ENCODE peak calls at places on chromosomes 3 and 15, in eight cellular contexts. One of them, this sample, is unnamed.

GRCh38 chr15:82647835-82648256 is 683 bp upstream of the CPEB1 start:
- DNase-seq in lung microvascular endothelial cell: no peak
- DNase-seq in stimulated activated CD8-positive, alpha-beta memory T cell treated with anti-CD3 and anti-CD28 coated beads, Interleukin-7, amount 100 ng/mL, for 1 hour: peak; percentile 20
- DNase-seq in dermis microvascular lymphatic vessel endothelial cell: no peak
- DNase-seq in AG08395: no peak
- DNase-seq in activated CD4-positive, CD25-positive, alpha-beta regulatory T cell treated with anti-CD3 and anti-CD28 coated beads, Interleukin-2, amount 50 U/mL, for 72 hours: no peak
- DNase-seq in HTR-8/SVneo: peak; percentile 45
- DNase-seq in COR-L47: no peak
- DNase-seq in this sample: no peak

GRCh38 chr15:27850961-27851636 is 248.0 kb downstream of the OCA2 start:
- DNase-seq in lung microvascular endothelial cell: no peak
- DNase-seq in stimulated activated CD8-positive, alpha-beta memory T cell treated with anti-CD3 and anti-CD28 coated beads, Interleukin-7, amount 100 ng/mL, for 1 hour: no peak
- DNase-seq in dermis microvascular lymphatic vessel endothelial cell: no peak
- DNase-seq in AG08395: no peak
- DNase-seq in activated CD4-positive, CD25-positive, alpha-beta regulatory T cell treated with anti-CD3 and anti-CD28 coated beads, Interleukin-2, amount 50 U/mL, for 72 hours: no peak
- DNase-seq in HTR-8/SVneo: no peak
- DNase-seq in COR-L47: no peak
- DNase-seq in this sample: no peak

GRCh38 chr3:157046520-157046919 is 113.4 kb downstream of the CCNL1 start:
- DNase-seq in lung microvascular endothelial cell: no peak
- DNase-seq in stimulated activated CD8-positive, alpha-beta memory T cell treated with anti-CD3 and anti-CD28 coated beads, Interleukin-7, amount 100 ng/mL, for 1 hour: no peak
- DNase-seq in dermis microvascular lymphatic vessel endothelial cell: no peak
- DNase-seq in AG08395: no peak
- DNase-seq in activated CD4-positive, CD25-positive, alpha-beta regulatory T cell treated with anti-CD3 and anti-CD28 coated beads, Interleukin-2, amount 50 U/mL, for 72 hours: no peak
- DNase-seq in HTR-8/SVneo: no peak
- DNase-seq in COR-L47: no peak
- DNase-seq in this sample: no peak

GRCh38 chr15:65870889-65871533 is 1.7 kb downstream of the RAB11A start:
- DNase-seq in lung microvascular endothelial cell: no peak
- DNase-seq in stimulated activated CD8-positive, alpha-beta memory T cell treated with anti-CD3 and anti-CD28 coated beads, Interleukin-7, amount 100 ng/mL, for 1 hour: no peak
- DNase-seq in dermis microvascular lymphatic vessel endothelial cell: no peak
- DNase-seq in AG08395: peak; percentile 22
- DNase-seq in activated CD4-positive, CD25-positive, alpha-beta regulatory T cell treated with anti-CD3 and anti-CD28 coated beads, Interleukin-2, amount 50 U/mL, for 72 hours: no peak
- DNase-seq in HTR-8/SVneo: no peak
- DNase-seq in COR-L47: no peak
- DNase-seq in this sample: peak; percentile 87

GRCh38 chr15:93034512-93034911 is 54.5 kb downstream of the RGMA start:
- DNase-seq in lung microvascular endothelial cell: no peak
- DNase-seq in stimulated activated CD8-positive, alpha-beta memory T cell treated with anti-CD3 and anti-CD28 coated beads, Interleukin-7, amount 100 ng/mL, for 1 hour: no peak
- DNase-seq in dermis microvascular lymphatic vessel endothelial cell: no peak
- DNase-seq in AG08395: no peak
- DNase-seq in activated CD4-positive, CD25-positive, alpha-beta regulatory T cell treated with anti-CD3 and anti-CD28 coated beads, Interleukin-2, amount 50 U/mL, for 72 hours: no peak
- DNase-seq in HTR-8/SVneo: no peak
- DNase-seq in COR-L47: no peak
- DNase-seq in this sample: no peak

GRCh38 chr3:169591983-169592644 is 71.4 kb downstream of the MECOM start:
- DNase-seq in lung microvascular endothelial cell: no peak
- DNase-seq in stimulated activated CD8-positive, alpha-beta memory T cell treated with anti-CD3 and anti-CD28 coated beads, Interleukin-7, amount 100 ng/mL, for 1 hour: no peak
- DNase-seq in dermis microvascular lymphatic vessel endothelial cell: no peak
- DNase-seq in AG08395: no peak
- DNase-seq in activated CD4-positive, CD25-positive, alpha-beta regulatory T cell treated with anti-CD3 and anti-CD28 coated beads, Interleukin-2, amount 50 U/mL, for 72 hours: no peak
- DNase-seq in HTR-8/SVneo: no peak
- DNase-seq in COR-L47: no peak
- DNase-seq in this sample: no peak

GRCh38 chr3:196219194-196219969 is 3.0 kb downstream of the SLC51A start:
- DNase-seq in lung microvascular endothelial cell: peak; percentile 96
- DNase-seq in stimulated activated CD8-positive, alpha-beta memory T cell treated with anti-CD3 and anti-CD28 coated beads, Interleukin-7, amount 100 ng/mL, for 1 hour: peak; percentile 31
- DNase-seq in dermis microvascular lymphatic vessel endothelial cell: peak; percentile 95
- DNase-seq in AG08395: peak; percentile 90
- DNase-seq in activated CD4-positive, CD25-positive, alpha-beta regulatory T cell treated with anti-CD3 and anti-CD28 coated beads, Interleukin-2, amount 50 U/mL, for 72 hours: no peak
- DNase-seq in HTR-8/SVneo: peak; percentile 49
- DNase-seq in COR-L47: peak; percentile 95
- DNase-seq in this sample: peak; percentile 93

GRCh38 chr3:123129052-123129451 is 62.2 kb downstream of the PDIA5 start:
- DNase-seq in lung microvascular endothelial cell: no peak
- DNase-seq in stimulated activated CD8-positive, alpha-beta memory T cell treated with anti-CD3 and anti-CD28 coated beads, Interleukin-7, amount 100 ng/mL, for 1 hour: no peak
- DNase-seq in dermis microvascular lymphatic vessel endothelial cell: no peak
- DNase-seq in AG08395: no peak
- DNase-seq in activated CD4-positive, CD25-positive, alpha-beta regulatory T cell treated with anti-CD3 and anti-CD28 coated beads, Interleukin-2, amount 50 U/mL, for 72 hours: no peak
- DNase-seq in HTR-8/SVneo: no peak
- DNase-seq in COR-L47: no peak
- DNase-seq in this sample: no peak

GRCh38 chr15:28079313-28079969 is 19.7 kb downstream of the OCA2 start:
- DNase-seq in lung microvascular endothelial cell: no peak
- DNase-seq in stimulated activated CD8-positive, alpha-beta memory T cell treated with anti-CD3 and anti-CD28 coated beads, Interleukin-7, amount 100 ng/mL, for 1 hour: no peak
- DNase-seq in dermis microvascular lymphatic vessel endothelial cell: no peak
- DNase-seq in AG08395: no peak
- DNase-seq in activated CD4-positive, CD25-positive, alpha-beta regulatory T cell treated with anti-CD3 and anti-CD28 coated beads, Interleukin-2, amount 50 U/mL, for 72 hours: no peak
- DNase-seq in HTR-8/SVneo: no peak
- DNase-seq in COR-L47: no peak
- DNase-seq in this sample: no peak

GRCh38 chr15:92633418-92633817 is 22.2 kb downstream of the FAM174B start:
- DNase-seq in lung microvascular endothelial cell: no peak
- DNase-seq in stimulated activated CD8-positive, alpha-beta memory T cell treated with anti-CD3 and anti-CD28 coated beads, Interleukin-7, amount 100 ng/mL, for 1 hour: no peak
- DNase-seq in dermis microvascular lymphatic vessel endothelial cell: no peak
- DNase-seq in AG08395: no peak
- DNase-seq in activated CD4-positive, CD25-positive, alpha-beta regulatory T cell treated with anti-CD3 and anti-CD28 coated beads, Interleukin-2, amount 50 U/mL, for 72 hours: no peak
- DNase-seq in HTR-8/SVneo: no peak
- DNase-seq in COR-L47: no peak
- DNase-seq in this sample: no peak

This sample was measured in amniotic epithelial cell.